ENCODE peak calls at places on chromosomes 5 and 9, in five cellular contexts. K is NCI-H1092, T is psoas muscle, X is germinal center, J is HFFc6. N is an unnamed sample.
A peak's percentile ranks its signal among the peaks of the same experiment; 100 is the strongest.

GRCh38 chr5:7850533-7851239 is at the start of gene CFAP90:
- DNase-seq in K (peak; percentile 43), T (peak; percentile 59), X (peak; percentile 13), J (no peak), N (peak; percentile 26)

GRCh38 chr9:94554439-94555331 is at the start of gene PCAT7:
- DNase-seq in K (peak; percentile 76), T (no peak), X (peak; percentile 31), J (peak; percentile 11), N (no peak)

GRCh38 chr9:97873877-97874276 is 20.9 kb downstream of the FOXE1 start:
- DNase-seq in K (no peak), T (no peak), X (no peak), J (no peak), N (no peak)

GRCh38 chr5:95730730-95731570 is at the start of gene RHOBTB3:
- DNase-seq in K (peak; percentile 56), T (peak; percentile 95), X (peak; percentile 30), J (peak; percentile 87), N (peak; percentile 4)

GRCh38 chr5:78293856-78294249 is 645 bp downstream of the AP3B1 start:
- DNase-seq in K (no peak), T (no peak), X (no peak), J (no peak), N (no peak)

GRCh38 chr9:121698627-121699270 is 47.3 kb downstream of the DAB2IP start:
- DNase-seq in K (peak; percentile 46), T (no peak), X (peak; percentile 22), J (no peak), N (no peak)

GRCh38 chr9:128706045-128706444 is 3.7 kb downstream of the PKN3 start:
- DNase-seq in K (no peak), T (peak; percentile 40), X (no peak), J (no peak), N (no peak)

GRCh38 chr5:50300878-50301277 is 140.2 kb downstream of the EMB start:
- DNase-seq in K (no peak), T (no peak), X (no peak), J (no peak), N (no peak)

GRCh38 chr5:159206818-159207217 is 2.5 kb downstream of the RNF145 start:
- DNase-seq in K (no peak), T (no peak), X (no peak), J (no peak), N (no peak)

GRCh38 chr5:154868702-154869101 is 10.3 kb downstream of the CNOT8 start:
- DNase-seq in K (no peak), T (peak; percentile 63), X (no peak), J (peak; percentile 13), N (no peak)